ENCODE peak calls at places on chromosomes 7 and 10, in six cellular contexts. P, E, S, R, L and T are unnamed samples.

GRCh38 chr7:33880787-33881186 is 24.6 kb upstream of the BMPER start:
- DNase-seq in P (no peak), E (no peak), S (no peak), R (no peak), L (peak; percentile 96), T (no peak)

GRCh38 chr7:137846588-137847417 is at the start of gene DGKI:
- DNase-seq in P (no peak), E (peak; percentile 84), S (peak; percentile 33), R (no peak), L (no peak), T (peak; percentile 1)

GRCh38 chr10:8073696-8074416 is 19.4 kb downstream of the GATA3 start:
- DNase-seq in P (no peak), E (peak; percentile 62), S (no peak), R (no peak), L (no peak), T (no peak)

GRCh38 chr10:108362956-108363355 is 1198.5 kb upstream of the SORCS1 start:
- DNase-seq in P (no peak), E (no peak), S (no peak), R (no peak), L (no peak), T (no peak)

GRCh38 chr10:34150103-34150502 is 665.0 kb downstream of the PARD3 start:
- DNase-seq in P (no peak), E (no peak), S (no peak), R (no peak), L (no peak), T (no peak)

GRCh38 chr7:93958216-93958615 is 36.7 kb downstream of the GNG11 start:
- DNase-seq in P (peak; percentile 34), E (no peak), S (no peak), R (no peak), L (no peak), T (no peak)

GRCh38 chr7:100642534-100642907 is 1.2 kb upstream of the TFR2 start:
- DNase-seq in P (no peak), E (peak; percentile 86), S (no peak), R (no peak), L (no peak), T (no peak)

GRCh38 chr7:51973942-51974341 is 657.3 kb upstream of the COBL start:
- DNase-seq in P (no peak), E (no peak), S (no peak), R (no peak), L (no peak), T (no peak)

GRCh38 chr10:116120688-116121087 is 152.3 kb downstream of the GFRA1 start:
- DNase-seq in P (no peak), E (peak; percentile 46), S (no peak), R (no peak), L (no peak), T (no peak)

GRCh38 chr10:129531969-129532660 is 65.1 kb downstream of the MGMT start:
- DNase-seq in P (no peak), E (no peak), S (no peak), R (peak; percentile 43), L (no peak), T (no peak)

GRCh38 chr10:121313119-121313858 is 285.0 kb downstream of the FGFR2 start:
- DNase-seq in P (no peak), E (no peak), S (no peak), R (no peak), L (peak; percentile 92), T (no peak)

GRCh38 chr10:113446739-113447138 is 106.1 kb upstream of the HABP2 start:
- DNase-seq in P (no peak), E (no peak), S (no peak), R (no peak), L (no peak), T (no peak)

GRCh38 chr10:123270221-123270620 is 116.0 kb downstream of the BUB3 start:
- DNase-seq in P (peak; percentile 2), E (no peak), S (no peak), R (peak; percentile 74), L (peak; percentile 3), T (no peak)

DNA sequence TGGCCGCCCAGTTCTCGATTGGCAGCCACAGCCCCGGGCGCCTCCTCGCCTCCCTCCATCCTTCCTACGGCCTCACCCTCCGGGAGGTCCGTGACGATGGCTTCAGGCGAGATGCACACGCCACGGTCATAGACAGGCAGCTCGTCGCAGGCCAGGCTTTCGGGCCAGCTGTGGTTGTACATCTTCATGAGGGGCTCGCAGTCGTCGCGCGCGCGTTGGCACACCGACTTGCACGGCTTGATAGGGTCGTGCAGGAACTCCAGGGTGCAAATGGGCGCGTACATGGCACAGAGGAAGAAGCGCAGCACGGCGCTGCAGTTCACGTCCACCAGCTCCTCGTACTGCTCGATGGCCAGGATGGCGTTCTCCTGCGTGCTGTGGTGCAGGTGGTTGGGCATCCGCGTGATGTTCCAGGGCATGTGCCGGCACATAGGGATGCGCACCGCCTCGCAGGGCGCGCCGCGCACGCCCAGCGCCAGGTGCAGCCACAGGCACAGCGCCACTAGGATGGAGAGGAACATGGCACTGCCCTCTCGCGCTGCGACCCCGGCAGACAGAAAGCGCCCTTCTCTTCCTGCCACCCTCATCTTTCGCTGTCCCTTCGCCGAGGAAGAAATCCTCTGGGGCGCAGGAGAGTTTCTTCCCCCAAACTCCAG is 472 bp downstream of the SFRP4 start:
- DNase-seq in P (peak; percentile 2), E (peak; percentile 87), S (peak; percentile 29), R (peak; percentile 7), L (no peak), T (no peak)
- H3K27me3 ChIP-seq in P (peaks cover 11% of the 10 kb centered on the region), E (no peaks in the 10 kb centered on the region), S (no peaks in the 10 kb centered on the region), R (no peaks in the 10 kb centered on the region), L (peaks cover 40% of the 10 kb centered on the region), T (peaks cover 44% of the 10 kb centered on the region)

GRCh38 chr10:93206652-93207051 is 133.0 kb downstream of the CYP26A1 start:
- DNase-seq in P (no peak), E (peak; percentile 58), S (no peak), R (no peak), L (no peak), T (no peak)
- TF ChIP-seq CTCF in P (no peak), E (no peak), S (no peak), R (peak; percentile 15), L (no peak), T (no peak)

DNA sequence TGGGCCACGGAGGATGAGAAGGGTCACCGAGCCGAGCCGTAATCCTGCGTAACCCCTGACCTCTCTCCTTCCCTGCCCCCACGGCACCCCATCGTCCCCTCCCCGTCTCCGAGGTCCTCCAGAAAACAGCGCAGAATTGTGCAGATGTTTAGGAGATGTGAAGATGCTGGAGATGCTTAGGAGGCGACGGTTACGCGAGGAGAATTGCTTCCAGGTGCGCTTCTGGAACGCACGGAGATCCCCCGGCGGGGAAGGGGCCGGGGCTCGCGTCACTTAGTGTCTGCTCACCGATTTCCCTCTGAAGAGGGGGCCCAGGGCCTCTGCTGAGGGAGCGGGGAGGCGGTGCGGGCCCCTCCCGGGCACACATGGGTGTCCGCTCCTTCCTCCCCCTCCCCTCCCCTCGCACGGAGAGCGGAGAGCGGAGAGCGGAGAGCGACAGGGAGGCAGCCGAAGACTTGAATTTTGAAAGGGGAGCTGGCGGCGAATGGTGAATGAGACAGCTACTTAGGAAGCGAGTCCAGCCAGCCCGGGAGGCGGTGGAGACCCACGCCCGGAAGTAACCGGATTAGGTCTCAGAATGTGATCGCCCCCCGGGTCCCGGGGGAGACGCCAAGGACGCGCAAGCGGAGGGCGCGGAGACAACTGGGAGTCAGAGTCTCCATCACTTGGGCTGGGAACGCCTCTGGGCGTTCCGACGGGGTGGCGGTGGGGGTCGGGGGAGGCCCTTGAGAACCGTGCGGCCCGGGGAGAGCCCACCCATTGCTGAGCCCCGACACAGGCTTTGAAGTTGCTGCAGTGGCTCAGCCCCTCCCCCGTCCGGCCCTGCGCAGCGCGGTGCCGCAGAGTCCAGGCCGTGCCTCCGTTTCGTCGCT is 8.7 kb upstream of the EN2 start:
- DNase-seq in P (no peak), E (no peak), S (no peak), R (no peak), L (no peak), T (no peak)
- H3K27me3 ChIP-seq in P (peaks cover 54% of the 10 kb centered on the region), E (peaks cover 59% of the 10 kb centered on the region), S (peaks cover 49% of the 10 kb centered on the region), R (peaks cover 70% of the 10 kb centered on the region), L (peaks cover 80% of the 10 kb centered on the region), T (peaks cover 58% of the 10 kb centered on the region)

DNA sequence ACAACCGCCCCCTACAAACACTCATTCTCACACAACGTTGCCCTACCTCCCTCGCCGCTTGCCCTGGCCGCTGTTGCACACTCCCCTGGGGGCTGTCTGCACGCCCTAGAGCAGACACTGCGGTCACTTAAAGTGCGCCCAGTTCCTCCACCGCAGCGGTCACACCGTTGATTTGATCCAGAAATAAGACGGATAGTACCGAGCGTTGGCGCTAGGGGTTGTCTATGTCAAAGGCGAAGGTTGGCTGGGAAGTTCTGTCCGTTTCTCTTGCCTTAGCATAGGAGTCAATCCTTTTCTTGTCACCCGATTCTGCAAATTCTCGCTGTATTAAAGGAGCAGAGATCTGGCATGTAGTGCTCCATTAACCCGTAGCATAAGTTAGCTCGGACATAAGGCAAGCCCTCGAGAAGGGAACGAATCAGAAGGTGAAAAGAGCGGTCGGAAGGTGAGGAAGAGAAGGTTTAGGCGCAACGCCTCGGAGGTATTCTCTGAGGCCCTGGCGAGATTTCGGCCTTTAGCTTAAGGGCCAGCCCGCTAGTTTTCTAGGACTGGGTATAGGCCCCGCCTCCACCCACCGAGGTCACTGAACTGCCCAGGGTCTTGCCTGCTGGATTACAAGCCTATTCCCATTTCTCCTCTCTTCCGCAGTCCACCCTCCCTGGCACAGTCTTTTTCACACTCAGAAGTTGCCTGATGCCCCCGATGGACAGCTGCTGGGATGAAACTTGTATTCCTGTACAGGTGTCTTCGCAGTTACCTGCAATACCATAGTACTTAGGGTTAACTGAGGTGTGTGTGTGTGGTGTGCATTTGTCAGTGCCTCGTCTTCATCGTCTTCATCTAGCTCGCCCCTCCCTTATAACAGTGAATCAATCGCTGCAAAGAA is 10.7 kb downstream of the NXPH1 start:
- DNase-seq in P (no peak), E (peak; percentile 32), S (no peak), R (no peak), L (no peak), T (no peak)
- TF ChIP-seq CTCF in P (peak; percentile 10), E (no peak), S (no peak), R (peak; percentile 39), L (peak; percentile 16), T (no peak)

DNA sequence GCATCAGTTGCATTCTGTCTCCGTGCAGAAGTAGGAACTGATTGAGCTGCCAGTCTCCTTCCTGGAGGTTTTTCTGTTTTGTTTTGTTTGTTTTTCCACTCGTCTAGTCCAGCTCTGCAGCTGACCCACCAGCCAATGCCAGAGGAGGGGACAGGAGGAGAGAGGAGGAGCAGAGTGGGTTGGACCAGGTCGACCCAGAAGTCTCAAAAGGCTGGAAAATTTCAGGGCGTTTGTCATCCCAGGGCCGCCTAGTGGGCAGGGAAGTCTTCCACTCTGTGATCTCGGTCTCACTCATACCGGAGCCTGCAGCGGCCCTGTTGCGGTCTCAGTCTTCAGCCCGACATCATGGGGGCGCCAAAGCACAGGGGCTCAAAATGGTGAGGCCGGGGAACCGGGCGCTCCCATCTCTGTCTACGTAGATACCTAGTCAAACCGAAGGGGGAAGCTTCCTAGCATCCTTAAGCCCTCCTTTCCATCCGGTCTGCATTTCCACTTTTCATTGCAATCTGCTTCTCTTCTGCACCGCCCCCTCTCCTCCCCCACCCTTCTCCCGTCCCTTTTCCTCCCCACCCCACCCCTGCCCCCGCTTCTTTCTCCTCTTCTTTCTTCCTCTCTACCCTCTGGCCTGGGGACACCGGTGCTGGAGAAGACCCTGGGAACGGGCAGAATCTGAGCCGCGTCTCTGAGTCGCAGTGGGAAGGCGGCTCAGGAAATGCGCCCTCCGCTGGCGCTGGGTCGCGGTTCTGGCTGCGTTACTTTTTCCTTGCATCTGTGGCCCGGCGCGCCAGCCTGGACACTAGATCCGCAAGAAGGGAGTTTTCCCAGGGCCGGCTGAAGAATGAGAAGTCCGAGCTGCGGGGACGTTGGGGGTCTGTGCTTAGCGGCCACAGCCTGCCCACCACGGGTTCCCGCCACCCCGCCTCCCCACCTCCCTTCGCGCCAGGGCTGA is 16.2 kb upstream of the PAX2 start:
- DNase-seq in P (peak; percentile 5), E (peak; percentile 79), S (no peak), R (no peak), L (no peak), T (no peak)
- H3K27me3 ChIP-seq in P (peaks cover 73% of the 10 kb centered on the region), E (peaks cover 68% of the 10 kb centered on the region), S (peaks cover 41% of the 10 kb centered on the region), R (peaks cover 69% of the 10 kb centered on the region), L (peaks cover 99% of the 10 kb centered on the region), T (peaks cover 93% of the 10 kb centered on the region)